ENCODE peak calls at places on chromosomes 1 and 21, in eight cellular contexts. E, N, G, P, I, F, R and D are unnamed samples.

GRCh38 chr21:41631564-41632461 is 123.9 kb upstream of the TMPRSS2 start:
- DNase-seq in E (no peak), N (no peak), G (no peak), P (no peak), I (no peak), F (no peak), R (no peak), D (no peak)

GRCh38 chr1:113874017-113874879 is 2.7 kb upstream of the PTPN22 start:
- DNase-seq in E (no peak), N (no peak), G (no peak), P (no peak), I (no peak), F (no peak), R (no peak), D (no peak)

GRCh38 chr21:28872218-28872617 is 120.5 kb downstream of the LTN1 start:
- DNase-seq in E (no peak), N (no peak), G (no peak), P (no peak), I (no peak), F (no peak), R (no peak), D (no peak)

GRCh38 chr1:145805057-145805456 is 18.8 kb downstream of the RNF115 start:
- DNase-seq in E (no peak), N (no peak), G (no peak), P (no peak), I (no peak), F (no peak), R (no peak), D (no peak)

GRCh38 chr1:219476116-219476515 is 136.8 kb downstream of the ZC3H11B start:
- DNase-seq in E (no peak), N (no peak), G (no peak), P (no peak), I (no peak), F (no peak), R (no peak), D (no peak)

GRCh38 chr1:52842643-52843310 is at the start of gene ZYG11A:
- DNase-seq in E (no peak), N (no peak), G (peak; percentile 51), P (peak; percentile 11), I (no peak), F (peak; percentile 76), R (peak; percentile 53), D (no peak)

GRCh38 chr1:21734526-21734925 is 48.4 kb downstream of the USP48 start:
- DNase-seq in E (no peak), N (no peak), G (no peak), P (no peak), I (no peak), F (no peak), R (no peak), D (no peak)

GRCh38 chr1:111769517-111770146 is 13.9 kb downstream of the DDX20 start:
- DNase-seq in E (peak; percentile 22), N (no peak), G (peak; percentile 41), P (no peak), I (no peak), F (peak; percentile 45), R (no peak), D (peak; percentile 18)

GRCh38 chr1:162710349-162710748 is 78.1 kb downstream of the DDR2 start:
- DNase-seq in E (no peak), N (no peak), G (no peak), P (no peak), I (no peak), F (no peak), R (no peak), D (no peak)